ENCODE peak calls at places on chromosomes 4 and X, in eight cellular contexts. Z, S, X, U, H, T, C and L are unnamed samples.

GRCh38 chrX:68710870-68711576 is 63.6 kb downstream of the STARD8 start:
- DNase-seq in Z (no peak), U (no peak), H (peak), T (no peak), S (peak), X (no peak), C (no peak), L (no peak)

GRCh38 chr4:52863324-52863723 is 1.2 kb downstream of the RASL11B start:
- DNase-seq in Z (no peak), C (no peak), X (no peak), T (no peak), S (no peak), U (no peak), H (no peak), L (no peak)

GRCh38 chr4:108301583-108302256 is 133.0 kb upstream of the LEF1 start:
- DNase-seq in X (no peak), Z (peak), C (peak), T (no peak), H (no peak), U (no peak), S (no peak), L (no peak)

GRCh38 chr4:959338-960139 is 13.8 kb downstream of the DGKQ start:
- DNase-seq in T (no peak), X (no peak), H (no peak), S (no peak), C (no peak), Z (no peak), U (no peak), L (no peak)

GRCh38 chr4:80876810-80877209 is 153.7 kb upstream of the BMP3 start:
- DNase-seq in X (no peak), T (no peak), Z (no peak), H (no peak), C (no peak), U (peak), S (no peak), L (no peak)

GRCh38 chr4:119212964-119213606 is 572 bp downstream of the USP53 start:
- DNase-seq in C (peak), S (peak), X (peak), U (peak), H (peak), T (peak), Z (peak), L (no peak)

GRCh38 chr4:1130318-1131186 is 17.2 kb upstream of the RNF212 start:
- DNase-seq in U (peak), Z (peak), T (peak), S (peak), X (peak), C (peak), H (peak), L (peak)

GRCh38 chr4:75557696-75558095 is 1.8 kb downstream of the ODAPH start:
- DNase-seq in Z (no peak), H (no peak), C (no peak), U (no peak), X (no peak), S (no peak), T (no peak), L (no peak)

GRCh38 chr4:140800686-140801085 is 44.5 kb upstream of the TBC1D9 start:
- DNase-seq in X (peak), T (peak), H (no peak), U (no peak), S (no peak), C (no peak), Z (no peak), L (no peak)

GRCh38 chr4:108544504-108544903 is 75.9 kb upstream of the RPL34 start:
- DNase-seq in U (no peak), X (no peak), H (no peak), Z (no peak), T (no peak), C (no peak), S (no peak), L (no peak)

GRCh38 chrX:145715641-145716138 is 101.9 kb upstream of the SLITRK2 start:
- DNase-seq in Z (no peak), X (no peak), H (no peak), U (no peak), T (no peak), S (no peak), C (no peak), L (no peak)

GRCh38 chrX:14056201-14056600 is 26.5 kb upstream of the GEMIN8 start:
- DNase-seq in Z (no peak), S (no peak), C (no peak), U (no peak), T (no peak), X (no peak), H (no peak), L (no peak)

GRCh38 chrX:47814853-47815252 is 21.8 kb upstream of the ZNF81 start:
- DNase-seq in U (no peak), Z (no peak), T (no peak), C (no peak), S (no peak), X (no peak), H (no peak), L (no peak)

GRCh38 chr4:79044260-79044659 is 105.0 kb upstream of the PAQR3 start:
- DNase-seq in C (no peak), H (no peak), Z (no peak), U (no peak), X (no peak), T (no peak), S (no peak), L (no peak)

GRCh38 chr4:118270492-118270891 is 82.3 kb downstream of the PRSS12 start:
- DNase-seq in T (no peak), U (no peak), X (peak), Z (no peak), H (no peak), S (no peak), C (peak), L (peak)

GRCh38 chrX:37755073-37755472 is 24.8 kb upstream of the CYBB start:
- DNase-seq in T (peak), H (no peak), U (peak), S (no peak), X (no peak), Z (no peak), C (peak), L (peak)